ENCODE peak calls at places on chromosomes 12 and 14, in eight cellular contexts. J, G, F, D, S, B, E and W are unnamed samples.

GRCh38 chr14:31877333-31877798 is 199.7 kb upstream of the ARHGAP5 start:
- DNase-seq in G (no peak), B (no peak), E (no peak), F (no peak), J (no peak), S (no peak), D (no peak), W (peak; percentile 54)

GRCh38 chr12:29599397-29599796 is 101.9 kb upstream of the OVCH1 start:
- DNase-seq in G (no peak), E (no peak), D (no peak), F (no peak), B (no peak), J (peak; percentile 30), S (no peak), W (peak; percentile 71)

GRCh38 chr12:67482751-67483661 is 165.5 kb upstream of the DYRK2 start:
- DNase-seq in D (no peak), B (peak; percentile 73), S (peak; percentile 33), J (peak; percentile 52), G (peak; percentile 41), F (no peak), E (peak; percentile 3), W (peak; percentile 86)

GRCh38 chr12:131618303-131618658 is 92.6 kb upstream of the SFSWAP start:
- DNase-seq in G (no peak), J (no peak), S (no peak), D (no peak), E (no peak), B (no peak), F (peak; percentile 79), W (peak; percentile 12)

GRCh38 chr14:70897475-70897874 is 9.8 kb upstream of the PCNX1 start:
- DNase-seq in J (peak; percentile 78), G (no peak), S (no peak), B (no peak), F (no peak), E (no peak), D (no peak), W (peak; percentile 74)

GRCh38 chr14:58587271-58587670 is 50.5 kb upstream of the DACT1 start:
- DNase-seq in S (no peak), G (no peak), B (no peak), D (no peak), J (peak; percentile 85), F (no peak), E (no peak), W (no peak)

GRCh38 chr14:27391331-27391730 is 793.5 kb upstream of the NOVA1 start:
- DNase-seq in S (no peak), E (no peak), D (no peak), J (no peak), B (no peak), F (no peak), G (no peak), W (no peak)

GRCh38 chr12:11486623-11487444 is 91.5 kb upstream of the PRB2 start:
- DNase-seq in F (peak; percentile 83), S (peak; percentile 51), D (peak; percentile 72), J (peak; percentile 88), B (peak; percentile 73), E (peak; percentile 66), G (peak; percentile 72), W (peak; percentile 90)